ENCODE peak calls at places on chromosomes 12 and 14, in seven cellular contexts. B is cardiac fibroblast; D is hepatocyte; V is activated CD4-positive, CD25-positive, alpha-beta regulatory T cell; J is LoVo; Y is ovary; W is NCI-H774. F is an unnamed sample.

GRCh38 chr14:34650786-34651584 is 21.0 kb upstream of the SNX6 start:
- DNase-seq in B (peak; percentile 100), D (peak; percentile 68), V (no peak), J (peak; percentile 43), Y (no peak), W (no peak), F (peak; percentile 99)

GRCh38 chr12:96047621-96048211 is 12.3 kb upstream of the LTA4H start:
- DNase-seq in B (peak; percentile 84), D (peak; percentile 57), V (no peak), J (peak; percentile 79), Y (no peak), W (peak; percentile 34), F (peak; percentile 73)

GRCh38 chr12:96501139-96501741 is 11.9 kb downstream of the CFAP54 start:
- DNase-seq in B (peak; percentile 90), D (peak; percentile 19), V (no peak), J (peak; percentile 84), Y (no peak), W (peak; percentile 6), F (peak; percentile 76)

GRCh38 chr14:104393898-104394605 is 185.5 kb upstream of the C14orf180 start:
- DNase-seq in B (no peak), D (peak; percentile 71), V (no peak), J (no peak), Y (peak; percentile 72), W (no peak), F (no peak)

GRCh38 chr12:56725723-56726102 is 614 bp upstream of the NACA start:
- DNase-seq in B (no peak), D (no peak), V (no peak), J (no peak), Y (no peak), W (no peak), F (no peak)

GRCh38 chr12:114858388-114859146 is 174.6 kb upstream of the TBX3 start:
- DNase-seq in B (no peak), D (peak; percentile 69), V (no peak), J (peak; percentile 21), Y (no peak), W (no peak), F (no peak)

GRCh38 chr12:26097046-26097878 is 27.6 kb downstream of the BHLHE41 start:
- DNase-seq in B (peak; percentile 86), D (peak; percentile 84), V (peak; percentile 11), J (peak; percentile 89), Y (peak; percentile 79), W (peak; percentile 68), F (peak; percentile 82)

GRCh38 chr12:2958432-2959193 is 584 bp upstream of the TEAD4 start:
- DNase-seq in B (peak; percentile 67), D (peak; percentile 73), V (no peak), J (peak; percentile 91), Y (peak; percentile 58), W (peak; percentile 78), F (peak; percentile 71)

GRCh38 chr14:60622920-60623263 is 26.4 kb downstream of the SIX1 start:
- DNase-seq in B (peak; percentile 62), D (no peak), V (no peak), J (no peak), Y (no peak), W (no peak), F (peak; percentile 92)

GRCh38 chr12:109200825-109201495 is 84.6 kb downstream of the ACACB start:
- DNase-seq in B (no peak), D (no peak), V (no peak), J (no peak), Y (no peak), W (no peak), F (no peak)